ENCODE peak calls at places on chromosome 6, in five cellular contexts. H is PC-9; T is A673; G is CD8-positive, alpha-beta T cell; B is IMR-90. P is an unnamed sample. For H3K4me1, the result is how much of the 10 kb centered on the place peaks cover.

GRCh38 chr6:38997128-38997761 is 51.3 kb upstream of the GLP1R start:
- DNase-seq in H (no peak), T (peak), G (peak), B (peak), P (no peak)

GRCh38 chr6:117449549-117450439 is 24.1 kb upstream of the ROS1 start:
- DNase-seq in H (peak), T (peak), G (peak), B (peak), P (peak)

GRCh38 chr6:86042214-86042613 is 399.5 kb upstream of the SYNCRIP start:
- DNase-seq in H (no peak), T (no peak), G (no peak), B (no peak), P (no peak)

GRCh38 chr6:163565140-163565539 is 150.6 kb downstream of the QKI start:
- DNase-seq in H (no peak), T (no peak), G (no peak), B (peak), P (no peak)

GRCh38 chr6:21808045-21808470 is 214.5 kb downstream of the SOX4 start:
- DNase-seq in H (no peak), T (no peak), G (no peak), B (peak), P (no peak)

GRCh38 chr6:7463785-7464184 is 74.2 kb downstream of the RIOK1 start:
- DNase-seq in H (no peak), T (no peak), G (no peak), B (peak), P (no peak)

GRCh38 chr6:154613137-154613676 is 102.7 kb upstream of the CNKSR3 start:
- DNase-seq in H (peak), T (peak), G (no peak), B (peak), P (no peak)

GRCh38 chr6:107956586-107957164 is 1.3 kb downstream of the SEC63 start:
- DNase-seq in H (no peak), T (peak), G (no peak), B (peak), P (no peak)

GRCh38 chr6:158879180-158879579 is 60.0 kb upstream of the EZR start:
- DNase-seq in H (no peak), T (no peak), G (no peak), B (no peak), P (no peak)

GRCh38 chr6:144955853-144956252 is 670.7 kb downstream of the UTRN start:
- DNase-seq in H (no peak), T (no peak), G (no peak), B (peak), P (no peak)

GRCh38 chr6:44076366-44077200 is 50.7 kb downstream of the MRPL14 start:
- DNase-seq in H (peak), T (peak), G (no peak), B (no peak), P (no peak)

GRCh38 chr6:39377530-39377929 is 55.0 kb upstream of the KCNK16 start:
- DNase-seq in H (no peak), T (peak), G (no peak), B (peak), P (no peak)

GRCh38 chr6:109493865-109494264 is 10.8 kb upstream of the ZBTB24 start:
- DNase-seq in H (no peak), T (no peak), G (no peak), B (no peak), P (no peak)

GRCh38 chr6:159996626-159997497 is 28.0 kb downstream of the IGF2R start:
- DNase-seq in H (no peak), T (no peak), G (no peak), B (no peak), P (no peak)

GRCh38 chr6:73854998-73855718 is 159.2 kb downstream of the CD109 start:
- DNase-seq in H (no peak), T (peak), G (no peak), B (peak), P (no peak)

GRCh38 chr6:1052262-1052661 is 259.6 kb upstream of the FOXQ1 start:
- DNase-seq in H (no peak), T (no peak), G (no peak), B (no peak), P (no peak)

GRCh38 chr6:144294016-144294415 is 8.9 kb downstream of the UTRN start:
- DNase-seq in H (peak), T (peak), G (no peak), B (peak), P (no peak)

GRCh38 chr6:85389180-85389797 is 60.6 kb upstream of the NT5E start:
- DNase-seq in H (no peak), T (no peak), G (no peak), B (no peak), P (no peak)

GRCh38 chr6:28188111-28188979 is 36.7 kb upstream of the ZSCAN9 start:
- DNase-seq in H (no peak), T (no peak), G (no peak), B (no peak), P (no peak)

GRCh38 chr6:35209081-35209480 is 4.7 kb upstream of the SCUBE3 start:
- DNase-seq in H (no peak), T (no peak), G (no peak), B (no peak), P (no peak)

DNA sequence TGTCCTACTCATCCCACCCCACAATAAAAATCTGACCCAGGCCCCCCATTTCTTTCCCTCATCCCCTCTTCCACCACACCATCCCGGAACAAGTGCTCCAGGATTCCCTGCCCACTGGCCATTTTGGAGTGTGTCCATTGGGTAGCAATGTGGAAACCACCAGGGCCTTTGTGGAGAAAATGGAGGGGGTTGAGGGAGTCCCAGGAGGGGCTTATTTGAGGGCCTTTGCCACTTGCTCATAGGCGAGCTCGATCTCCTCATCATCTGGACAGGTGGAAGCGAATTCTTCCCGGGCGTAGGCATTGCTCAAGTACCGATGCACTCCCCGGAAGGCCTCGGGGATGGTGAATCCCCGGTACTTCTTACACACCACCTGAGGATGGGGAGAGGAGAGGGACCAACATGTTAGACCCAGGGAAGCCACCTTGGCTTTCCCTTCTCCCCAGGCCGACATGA is 1.6 kb upstream of the DDAH2 start:
- DNase-seq in H (no peak), T (no peak), G (no peak), B (no peak), P (no peak)
- H3K4me1 ChIP-seq in H (under half), T (under half), G (under half), B (under half), P (under half)

GRCh38 chr6:111734068-111734825 is 128.6 kb upstream of the TRAF3IP2 start:
- DNase-seq in H (no peak), T (no peak), G (no peak), B (peak), P (no peak)
- H3K4me1 ChIP-seq in H (under half), T (under half), G (half or more), B (under half), P (under half)

GRCh38 chr6:32843321-32843978 is 397 bp downstream of the PSMB8 start:
- DNase-seq in H (no peak), T (no peak), G (no peak), B (no peak), P (no peak)
- H3K4me1 ChIP-seq in H (under half), T (under half), G (half or more), B (under half), P (under half)

DNA sequence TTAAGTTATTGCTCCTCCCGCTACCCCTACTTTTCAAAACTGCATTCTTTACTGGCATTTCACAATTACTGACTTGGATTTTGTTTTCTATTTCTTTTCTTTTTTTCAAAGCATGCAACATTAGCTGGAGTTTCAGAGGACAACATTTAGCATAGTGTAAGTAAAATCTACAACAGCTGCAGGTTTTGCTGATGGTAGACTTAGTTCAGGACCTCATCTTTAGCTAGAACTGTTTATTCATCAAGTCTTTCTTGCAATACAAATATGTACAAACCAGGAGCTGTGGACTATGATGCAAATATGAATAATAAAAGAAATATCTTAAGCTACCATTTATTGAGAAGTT is 728 bp upstream of the CEP162 start:
- DNase-seq in H (no peak), T (no peak), G (no peak), B (no peak), P (no peak)
- H3K4me1 ChIP-seq in H (under half), T (under half), G (under half), B (under half), P (under half)

GRCh38 chr6:32439139-32439538 is 548 bp upstream of the HLA-DRA start:
- DNase-seq in H (no peak), T (no peak), G (no peak), B (no peak), P (no peak)
- H3K4me1 ChIP-seq in H (under half), T (under half), G (under half), B (under half), P (under half)